ENCODE peak calls at places on chromosome 13, in seven cellular contexts. A, L, F, O, H, B and G are unnamed samples.
A peak's percentile ranks its signal among the peaks of the same experiment; 100 is the strongest.

GRCh38 chr13:25406377-25406776 is 34.6 kb downstream of the ATP8A2 start:
- DNase-seq in A (no peak), L (no peak), F (no peak), O (peak; percentile 4), H (no peak), B (no peak), G (no peak)

GRCh38 chr13:45258339-45258685 is 57.5 kb upstream of the KCTD4 start:
- DNase-seq in A (no peak), L (no peak), F (peak; percentile 63), O (no peak), H (peak; percentile 32), B (no peak), G (no peak)

GRCh38 chr13:23322353-23323336 is 110.9 kb downstream of the SACS start:
- DNase-seq in A (no peak), L (no peak), F (no peak), O (no peak), H (no peak), B (no peak), G (no peak)

GRCh38 chr13:29521336-29521735 is 74.2 kb downstream of the SLC7A1 start:
- DNase-seq in A (no peak), L (no peak), F (no peak), O (no peak), H (no peak), B (no peak), G (no peak)

GRCh38 chr13:109547942-109548860 is 238.2 kb downstream of the IRS2 start:
- DNase-seq in A (no peak), L (no peak), F (no peak), O (no peak), H (peak; percentile 3), B (no peak), G (no peak)

GRCh38 chr13:94707400-94708021 is 4.8 kb downstream of the SOX21 start:
- DNase-seq in A (no peak), L (no peak), F (no peak), O (no peak), H (no peak), B (no peak), G (no peak)

GRCh38 chr13:72677431-72677830 is 50.0 kb downstream of the MZT1 start:
- DNase-seq in A (no peak), L (no peak), F (no peak), O (no peak), H (no peak), B (no peak), G (no peak)

GRCh38 chr13:43686557-43686956 is 100.2 kb downstream of the ENOX1 start:
- DNase-seq in A (no peak), L (peak; percentile 10), F (no peak), O (no peak), H (peak; percentile 88), B (no peak), G (no peak)

GRCh38 chr13:21034602-21035190 is 26.7 kb downstream of the LATS2 start:
- DNase-seq in A (no peak), L (no peak), F (no peak), O (no peak), H (peak; percentile 58), B (no peak), G (no peak)

GRCh38 chr13:40668335-40668734 is 1.9 kb upstream of the FOXO1 start:
- DNase-seq in A (no peak), L (no peak), F (no peak), O (peak; percentile 84), H (no peak), B (peak; percentile 50), G (no peak)

GRCh38 chr13:32530841-32531253 is 7.7 kb downstream of the N4BP2L2 start:
- DNase-seq in A (peak; percentile 29), L (peak; percentile 41), F (no peak), O (peak; percentile 7), H (peak; percentile 84), B (no peak), G (no peak)

GRCh38 chr13:32135655-32136054 is 104.1 kb downstream of the FRY start:
- DNase-seq in A (no peak), L (no peak), F (no peak), O (no peak), H (no peak), B (no peak), G (no peak)

GRCh38 chr13:23695711-23696512 is 125.7 kb downstream of the TNFRSF19 start:
- DNase-seq in A (no peak), L (no peak), F (peak; percentile 13), O (peak; percentile 8), H (no peak), B (no peak), G (no peak)

GRCh38 chr13:42728507-42729180 is 52.7 kb upstream of the FAM216B start:
- DNase-seq in A (no peak), L (peak; percentile 70), F (no peak), O (no peak), H (peak; percentile 81), B (no peak), G (no peak)

GRCh38 chr13:110957181-110957884 is 42.5 kb upstream of the ANKRD10 start:
- DNase-seq in A (no peak), L (no peak), F (no peak), O (no peak), H (no peak), B (no peak), G (no peak)
- TF ChIP-seq CTCF in A (peak; percentile 16), L (peak; percentile 7), F (no peak), O (peak; percentile 38), H (peak; percentile 9), B (no peak), G (peak; percentile 64)

DNA sequence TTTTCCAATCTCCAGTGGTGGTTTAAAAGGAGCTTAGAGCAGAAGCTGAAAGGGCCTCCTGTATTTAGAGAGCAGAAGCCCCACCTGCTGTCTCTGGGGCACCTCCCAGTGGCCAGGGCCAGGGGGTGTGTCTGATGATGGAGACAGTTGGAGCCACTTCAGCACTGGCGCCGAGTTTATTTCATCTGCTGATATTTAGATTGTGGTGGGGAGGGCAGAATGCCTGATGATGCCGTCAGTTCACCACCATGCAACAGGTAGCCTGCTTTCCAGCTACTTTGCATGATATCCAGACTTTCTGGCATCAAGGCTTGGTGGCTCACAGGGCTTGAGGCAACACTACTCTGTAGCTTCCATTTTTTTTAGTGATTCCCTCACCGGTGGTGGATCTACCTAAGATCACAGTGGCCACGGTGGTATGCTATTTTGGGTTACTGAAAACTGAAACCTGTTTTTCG is 371.9 kb downstream of the KCNRG start:
- DNase-seq in A (no peak), L (no peak), F (peak; percentile 77), O (peak; percentile 75), H (no peak), B (peak; percentile 53), G (no peak)
- TF ChIP-seq CTCF in A (peak; percentile 37), L (peak; percentile 13), F (no peak), O (peak; percentile 79), H (peak; percentile 38), B (peak; percentile 16), G (peak; percentile 66)

GRCh38 chr13:98142427-98143156 is at the start of gene FARP1:
- DNase-seq in A (no peak), L (peak; percentile 37), F (peak; percentile 87), O (no peak), H (peak; percentile 74), B (peak; percentile 58), G (peak; percentile 91)
- TF ChIP-seq CTCF in A (peak; percentile 21), L (peak; percentile 12), F (no peak), O (no peak), H (no peak), B (peak; percentile 61), G (peak; percentile 74)

GRCh38 chr13:46553886-46554855 is 1.2 kb downstream of the LRCH1 start:
- DNase-seq in A (no peak), L (peak; percentile 49), F (peak; percentile 65), O (peak; percentile 82), H (peak; percentile 97), B (peak; percentile 43), G (peak; percentile 94)
- TF ChIP-seq CTCF in A (peak; percentile 12), L (no peak), F (no peak), O (peak; percentile 10), H (peak; percentile 39), B (peak; percentile 24), G (peak; percentile 55)

GRCh38 chr13:47859129-47859528 is 141.9 kb downstream of the SUCLA2 start:
- DNase-seq in A (peak; percentile 34), L (no peak), F (no peak), O (no peak), H (peak; percentile 8), B (no peak), G (no peak)

GRCh38 chr13:47858678-47859050 is 142.4 kb downstream of the SUCLA2 start:
- DNase-seq in A (peak; percentile 75), L (no peak), F (no peak), O (no peak), H (peak; percentile 94), B (no peak), G (no peak)

GRCh38 chr13:47858042-47858677 is 142.9 kb downstream of the SUCLA2 start:
- DNase-seq in A (no peak), L (no peak), F (no peak), O (no peak), H (no peak), B (no peak), G (no peak)

GRCh38 chr13:47865883-47866282 is 135.2 kb downstream of the SUCLA2 start:
- DNase-seq in A (no peak), L (no peak), F (no peak), O (no peak), H (no peak), B (no peak), G (no peak)

GRCh38 chr13:47862841-47863240 is 138.2 kb downstream of the SUCLA2 start:
- DNase-seq in A (no peak), L (no peak), F (no peak), O (no peak), H (no peak), B (no peak), G (no peak)
- TF ChIP-seq CTCF in A (no peak), L (no peak), F (no peak), O (no peak), H (no peak), B (no peak), G (no peak)

GRCh38 chr13:106794131-106794530 is 226.2 kb upstream of the ARGLU1 start:
- DNase-seq in A (no peak), L (no peak), F (no peak), O (no peak), H (no peak), B (no peak), G (no peak)

GRCh38 chr13:106796280-106797047 is 228.5 kb upstream of the ARGLU1 start:
- DNase-seq in A (no peak), L (no peak), F (no peak), O (no peak), H (no peak), B (no peak), G (no peak)

GRCh38 chr13:106799731-106800335 is 231.9 kb upstream of the ARGLU1 start:
- DNase-seq in A (no peak), L (no peak), F (no peak), O (no peak), H (no peak), B (no peak), G (no peak)

GRCh38 chr13:106795847-106796246 is 227.9 kb upstream of the ARGLU1 start:
- DNase-seq in A (no peak), L (no peak), F (no peak), O (no peak), H (no peak), B (no peak), G (no peak)

DNA sequence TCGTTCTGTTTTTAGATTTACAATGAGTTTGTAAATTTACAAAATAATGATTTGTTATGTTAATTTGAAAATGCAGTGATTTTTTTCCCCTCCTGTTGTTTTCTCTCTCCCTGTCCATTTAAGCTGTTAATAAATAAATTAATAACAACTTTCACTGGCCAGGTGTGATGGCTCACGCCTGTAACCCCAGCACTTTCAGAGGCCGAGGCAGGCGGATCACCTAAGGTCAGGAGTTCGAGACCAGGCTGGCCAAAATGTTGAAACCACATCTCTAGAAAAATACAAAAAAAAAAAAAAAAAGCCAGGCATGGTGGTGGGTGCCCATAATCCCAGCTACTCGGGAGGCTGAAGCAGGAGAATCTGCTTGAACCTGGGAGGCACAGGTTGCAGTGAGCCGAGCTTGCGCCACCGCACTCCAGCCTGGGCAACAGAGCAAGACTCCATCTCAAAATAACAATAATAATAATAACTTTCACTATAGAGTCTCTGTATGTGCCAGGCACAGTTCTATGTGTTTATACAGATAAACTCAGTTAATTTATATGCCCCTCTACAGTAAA is 229.2 kb upstream of the ARGLU1 start:
- DNase-seq in A (no peak), L (no peak), F (no peak), O (no peak), H (no peak), B (no peak), G (no peak)
- TF ChIP-seq CTCF in A (no peak), L (no peak), F (no peak), O (no peak), H (no peak), B (no peak), G (no peak)